ENCODE peak calls at places on chromosome 5, in seven cellular contexts. One of them, this sample, is unnamed.
A peak's percentile ranks its signal among the peaks of the same experiment; 100 is the strongest.

GRCh38 chr5:57692582-57693487 is 210.2 kb upstream of the ACTBL2 start:
- DNase-seq in T-helper 2 cell: peak; percentile 8
- DNase-seq in fibroblast of mammary gland: peak; percentile 98
- DNase-seq in lower lobe of right lung: peak; percentile 45
- DNase-seq in head of caudate nucleus: peak; percentile 73
- DNase-seq in CD8-positive, alpha-beta memory T cell: no peak
- DNase-seq in nephron progenitor cell: peak; percentile 13
- DNase-seq in this sample: peak; percentile 78

GRCh38 chr5:172886974-172887491 is 53.0 kb downstream of the ERGIC1 start:
- DNase-seq in T-helper 2 cell: no peak
- DNase-seq in fibroblast of mammary gland: peak; percentile 98
- DNase-seq in lower lobe of right lung: peak; percentile 95
- DNase-seq in head of caudate nucleus: peak; percentile 51
- DNase-seq in CD8-positive, alpha-beta memory T cell: no peak
- DNase-seq in nephron progenitor cell: no peak
- DNase-seq in this sample: peak; percentile 91

GRCh38 chr5:137876101-137876500 is 8.4 kb downstream of the MYOT start:
- DNase-seq in T-helper 2 cell: no peak
- DNase-seq in fibroblast of mammary gland: no peak
- DNase-seq in lower lobe of right lung: no peak
- DNase-seq in head of caudate nucleus: no peak
- DNase-seq in CD8-positive, alpha-beta memory T cell: no peak
- DNase-seq in nephron progenitor cell: no peak
- DNase-seq in this sample: no peak

GRCh38 chr5:29805804-29806203 is 1387.7 kb upstream of the CDH6 start:
- DNase-seq in T-helper 2 cell: no peak
- DNase-seq in fibroblast of mammary gland: no peak
- DNase-seq in lower lobe of right lung: no peak
- DNase-seq in head of caudate nucleus: no peak
- DNase-seq in CD8-positive, alpha-beta memory T cell: no peak
- DNase-seq in nephron progenitor cell: no peak
- DNase-seq in this sample: no peak

GRCh38 chr5:115418788-115419187 is 122.3 kb upstream of the CCDC112 start:
- DNase-seq in T-helper 2 cell: no peak
- DNase-seq in fibroblast of mammary gland: no peak
- DNase-seq in lower lobe of right lung: no peak
- DNase-seq in head of caudate nucleus: no peak
- DNase-seq in CD8-positive, alpha-beta memory T cell: no peak
- DNase-seq in nephron progenitor cell: no peak
- DNase-seq in this sample: no peak

GRCh38 chr5:53895091-53895683 is 334.7 kb downstream of the NDUFS4 start:
- DNase-seq in T-helper 2 cell: no peak
- DNase-seq in fibroblast of mammary gland: no peak
- DNase-seq in lower lobe of right lung: no peak
- DNase-seq in head of caudate nucleus: no peak
- DNase-seq in CD8-positive, alpha-beta memory T cell: no peak
- DNase-seq in nephron progenitor cell: no peak
- DNase-seq in this sample: no peak

GRCh38 chr5:151592855-151593408 is 1.8 kb upstream of the FAT2 start:
- DNase-seq in T-helper 2 cell: no peak
- DNase-seq in fibroblast of mammary gland: no peak
- DNase-seq in lower lobe of right lung: no peak
- DNase-seq in head of caudate nucleus: no peak
- DNase-seq in CD8-positive, alpha-beta memory T cell: no peak
- DNase-seq in nephron progenitor cell: peak; percentile 38
- DNase-seq in this sample: no peak

GRCh38 chr5:66828551-66829421 is 232.6 kb downstream of the MAST4 start:
- DNase-seq in T-helper 2 cell: peak; percentile 89
- DNase-seq in fibroblast of mammary gland: peak; percentile 64
- DNase-seq in lower lobe of right lung: peak; percentile 59
- DNase-seq in head of caudate nucleus: peak; percentile 76
- DNase-seq in CD8-positive, alpha-beta memory T cell: peak; percentile 32
- DNase-seq in nephron progenitor cell: peak; percentile 64
- DNase-seq in this sample: peak; percentile 79

GRCh38 chr5:145470382-145470979 is 364.7 kb downstream of the PRELID2 start:
- DNase-seq in T-helper 2 cell: no peak
- DNase-seq in fibroblast of mammary gland: no peak
- DNase-seq in lower lobe of right lung: no peak
- DNase-seq in head of caudate nucleus: no peak
- DNase-seq in CD8-positive, alpha-beta memory T cell: no peak
- DNase-seq in nephron progenitor cell: no peak
- DNase-seq in this sample: no peak

GRCh38 chr5:126776499-126777256 is at the start of gene LMNB1:
- DNase-seq in T-helper 2 cell: peak; percentile 98
- DNase-seq in fibroblast of mammary gland: peak; percentile 94
- DNase-seq in lower lobe of right lung: peak; percentile 96
- DNase-seq in head of caudate nucleus: peak; percentile 94
- DNase-seq in CD8-positive, alpha-beta memory T cell: peak; percentile 90
- DNase-seq in nephron progenitor cell: peak; percentile 96
- DNase-seq in this sample: peak; percentile 98

GRCh38 chr5:75055727-75056144 is 3.4 kb upstream of the GCNT4 start:
- DNase-seq in T-helper 2 cell: no peak
- DNase-seq in fibroblast of mammary gland: peak; percentile 8
- DNase-seq in lower lobe of right lung: no peak
- DNase-seq in head of caudate nucleus: no peak
- DNase-seq in CD8-positive, alpha-beta memory T cell: no peak
- DNase-seq in nephron progenitor cell: no peak
- DNase-seq in this sample: no peak

GRCh38 chr5:179270581-179271300 is 74.5 kb downstream of the ADAMTS2 start:
- DNase-seq in T-helper 2 cell: no peak
- DNase-seq in fibroblast of mammary gland: peak; percentile 65
- DNase-seq in lower lobe of right lung: peak; percentile 46
- DNase-seq in head of caudate nucleus: no peak
- DNase-seq in CD8-positive, alpha-beta memory T cell: no peak
- DNase-seq in nephron progenitor cell: no peak
- DNase-seq in this sample: peak; percentile 64

GRCh38 chr5:64939772-64940510 is 171.2 kb downstream of the CWC27 start:
- DNase-seq in T-helper 2 cell: no peak
- DNase-seq in fibroblast of mammary gland: peak; percentile 62
- DNase-seq in lower lobe of right lung: peak; percentile 60
- DNase-seq in head of caudate nucleus: no peak
- DNase-seq in CD8-positive, alpha-beta memory T cell: no peak
- DNase-seq in nephron progenitor cell: peak; percentile 24
- DNase-seq in this sample: peak; percentile 45

GRCh38 chr5:19001527-19001926 is 986.5 kb downstream of the CDH18 start:
- DNase-seq in T-helper 2 cell: no peak
- DNase-seq in fibroblast of mammary gland: no peak
- DNase-seq in lower lobe of right lung: no peak
- DNase-seq in head of caudate nucleus: no peak
- DNase-seq in CD8-positive, alpha-beta memory T cell: no peak
- DNase-seq in nephron progenitor cell: no peak
- DNase-seq in this sample: no peak

GRCh38 chr5:26553079-26553478 is 485.3 kb downstream of the CDH9 start:
- DNase-seq in T-helper 2 cell: no peak
- DNase-seq in fibroblast of mammary gland: no peak
- DNase-seq in lower lobe of right lung: no peak
- DNase-seq in head of caudate nucleus: no peak
- DNase-seq in CD8-positive, alpha-beta memory T cell: no peak
- DNase-seq in nephron progenitor cell: no peak
- DNase-seq in this sample: no peak

GRCh38 chr5:144028058-144028457 is 142.4 kb downstream of the YIPF5 start:
- DNase-seq in T-helper 2 cell: no peak
- DNase-seq in fibroblast of mammary gland: peak; percentile 89
- DNase-seq in lower lobe of right lung: no peak
- DNase-seq in head of caudate nucleus: peak; percentile 32
- DNase-seq in CD8-positive, alpha-beta memory T cell: no peak
- DNase-seq in nephron progenitor cell: no peak
- DNase-seq in this sample: no peak

GRCh38 chr5:149319174-149319573 is 26.1 kb upstream of the GRPEL2 start:
- DNase-seq in T-helper 2 cell: no peak
- DNase-seq in fibroblast of mammary gland: no peak
- DNase-seq in lower lobe of right lung: no peak
- DNase-seq in head of caudate nucleus: no peak
- DNase-seq in CD8-positive, alpha-beta memory T cell: no peak
- DNase-seq in nephron progenitor cell: no peak
- DNase-seq in this sample: no peak

GRCh38 chr5:137679910-137680309 is 56.0 kb downstream of the KLHL3 start:
- DNase-seq in T-helper 2 cell: no peak
- DNase-seq in fibroblast of mammary gland: no peak
- DNase-seq in lower lobe of right lung: no peak
- DNase-seq in head of caudate nucleus: no peak
- DNase-seq in CD8-positive, alpha-beta memory T cell: no peak
- DNase-seq in nephron progenitor cell: no peak
- DNase-seq in this sample: no peak

GRCh38 chr5:177131711-177132503 is 1.7 kb upstream of the NSD1 start:
- DNase-seq in T-helper 2 cell: no peak
- DNase-seq in fibroblast of mammary gland: no peak
- DNase-seq in lower lobe of right lung: peak; percentile 48
- DNase-seq in head of caudate nucleus: peak; percentile 69
- DNase-seq in CD8-positive, alpha-beta memory T cell: no peak
- DNase-seq in nephron progenitor cell: peak; percentile 64
- DNase-seq in this sample: no peak

GRCh38 chr5:147303251-147303650 is 68.4 kb downstream of the STK32A start:
- DNase-seq in T-helper 2 cell: no peak
- DNase-seq in fibroblast of mammary gland: peak; percentile 55
- DNase-seq in lower lobe of right lung: no peak
- DNase-seq in head of caudate nucleus: no peak
- DNase-seq in CD8-positive, alpha-beta memory T cell: no peak
- DNase-seq in nephron progenitor cell: no peak
- DNase-seq in this sample: no peak

GRCh38 chr5:142087920-142088679 is 20.5 kb upstream of the NDFIP1 start:
- DNase-seq in T-helper 2 cell: peak; percentile 72
- DNase-seq in fibroblast of mammary gland: no peak
- DNase-seq in lower lobe of right lung: no peak
- DNase-seq in head of caudate nucleus: no peak
- DNase-seq in CD8-positive, alpha-beta memory T cell: no peak
- DNase-seq in nephron progenitor cell: no peak
- DNase-seq in this sample: no peak

GRCh38 chr5:178832618-178833201 is 27.0 kb upstream of the ZNF354B start:
- DNase-seq in T-helper 2 cell: no peak
- DNase-seq in fibroblast of mammary gland: no peak
- DNase-seq in lower lobe of right lung: no peak
- DNase-seq in head of caudate nucleus: no peak
- DNase-seq in CD8-positive, alpha-beta memory T cell: no peak
- DNase-seq in nephron progenitor cell: no peak
- DNase-seq in this sample: no peak

GRCh38 chr5:16137177-16137576 is 42.4 kb downstream of the MARCHF11 start:
- DNase-seq in T-helper 2 cell: no peak
- DNase-seq in fibroblast of mammary gland: no peak
- DNase-seq in lower lobe of right lung: no peak
- DNase-seq in head of caudate nucleus: no peak
- DNase-seq in CD8-positive, alpha-beta memory T cell: no peak
- DNase-seq in nephron progenitor cell: no peak
- DNase-seq in this sample: no peak

GRCh38 chr5:28957450-28957849 is 1919.1 kb upstream of the CDH9 start:
- DNase-seq in T-helper 2 cell: no peak
- DNase-seq in fibroblast of mammary gland: no peak
- DNase-seq in lower lobe of right lung: no peak
- DNase-seq in head of caudate nucleus: no peak
- DNase-seq in CD8-positive, alpha-beta memory T cell: no peak
- DNase-seq in nephron progenitor cell: no peak
- DNase-seq in this sample: no peak

GRCh38 chr5:15600035-15600434 is 100.1 kb downstream of the FBXL7 start:
- DNase-seq in T-helper 2 cell: no peak
- DNase-seq in fibroblast of mammary gland: no peak
- DNase-seq in lower lobe of right lung: no peak
- DNase-seq in head of caudate nucleus: no peak
- DNase-seq in CD8-positive, alpha-beta memory T cell: no peak
- DNase-seq in nephron progenitor cell: no peak
- DNase-seq in this sample: no peak

GRCh38 chr5:81420039-81420667 is 26.2 kb upstream of the ACOT12 start:
- DNase-seq in T-helper 2 cell: peak; percentile 83
- DNase-seq in fibroblast of mammary gland: peak; percentile 94
- DNase-seq in lower lobe of right lung: no peak
- DNase-seq in head of caudate nucleus: no peak
- DNase-seq in CD8-positive, alpha-beta memory T cell: no peak
- DNase-seq in nephron progenitor cell: no peak
- DNase-seq in this sample: no peak

GRCh38 chr5:1127991-1128785 is 16.3 kb upstream of the SLC12A7 start:
- DNase-seq in T-helper 2 cell: no peak
- DNase-seq in fibroblast of mammary gland: no peak
- DNase-seq in lower lobe of right lung: no peak
- DNase-seq in head of caudate nucleus: no peak
- DNase-seq in CD8-positive, alpha-beta memory T cell: no peak
- DNase-seq in nephron progenitor cell: no peak
- DNase-seq in this sample: no peak

GRCh38 chr5:132180134-132180745 is 47.4 kb downstream of the P4HA2 start:
- DNase-seq in T-helper 2 cell: peak; percentile 61
- DNase-seq in fibroblast of mammary gland: peak; percentile 77
- DNase-seq in lower lobe of right lung: no peak
- DNase-seq in head of caudate nucleus: peak; percentile 25
- DNase-seq in CD8-positive, alpha-beta memory T cell: no peak
- DNase-seq in nephron progenitor cell: no peak
- DNase-seq in this sample: no peak

GRCh38 chr5:179271301-179271650 is 74.0 kb downstream of the ADAMTS2 start:
- DNase-seq in T-helper 2 cell: no peak
- DNase-seq in fibroblast of mammary gland: no peak
- DNase-seq in lower lobe of right lung: peak; percentile 44
- DNase-seq in head of caudate nucleus: no peak
- DNase-seq in CD8-positive, alpha-beta memory T cell: no peak
- DNase-seq in nephron progenitor cell: no peak
- DNase-seq in this sample: peak; percentile 70

GRCh38 chr5:107812570-107813141 is 141.9 kb upstream of the EFNA5 start:
- DNase-seq in T-helper 2 cell: no peak
- DNase-seq in fibroblast of mammary gland: peak; percentile 7
- DNase-seq in lower lobe of right lung: no peak
- DNase-seq in head of caudate nucleus: no peak
- DNase-seq in CD8-positive, alpha-beta memory T cell: no peak
- DNase-seq in nephron progenitor cell: no peak
- DNase-seq in this sample: no peak